ENCODE peak calls at places on chromosome 19, in nine cellular contexts. F, D, H, Z, E, X, J, Y and I are unnamed samples.

GRCh38 chr19:28472111-28472510 is 740.8 kb downstream of the UQCRFS1 start:
- DNase-seq in Z (no peak), J (no peak), Y (no peak), X (no peak), H (no peak), D (no peak), E (no peak), F (no peak), I (no peak)

GRCh38 chr19:4012092-4012974 is 4.8 kb downstream of the PIAS4 start:
- DNase-seq in H (no peak), X (no peak), Y (no peak), E (no peak), Z (no peak), J (no peak), F (no peak), D (no peak), I (no peak)

GRCh38 chr19:36163813-36164212 is 11.6 kb upstream of the COX7A1 start:
- DNase-seq in E (no peak), J (no peak), D (no peak), Z (no peak), F (no peak), H (no peak), Y (no peak), X (no peak), I (no peak)

GRCh38 chr19:18349524-18350128 is 9.2 kb downstream of the PGPEP1 start:
- DNase-seq in F (peak), E (no peak), Z (no peak), Y (no peak), D (peak), J (peak), H (peak), X (peak), I (peak)

GRCh38 chr19:426725-427445 is 17.9 kb upstream of the C2CD4C start:
- DNase-seq in X (no peak), H (no peak), D (no peak), Z (no peak), Y (no peak), J (no peak), F (no peak), E (no peak), I (no peak)

GRCh38 chr19:14556662-14557188 is 15.1 kb downstream of the NDUFB7 start:
- DNase-seq in H (peak), X (peak), D (no peak), F (peak), Z (peak), E (peak), J (peak), Y (no peak), I (peak)

GRCh38 chr19:6556480-6556879 is 25.7 kb downstream of the TNFSF9 start:
- DNase-seq in F (peak), D (no peak), Z (no peak), X (no peak), E (no peak), J (no peak), Y (no peak), H (peak), I (peak)

GRCh38 chr19:418761-419632 is 10.1 kb upstream of the C2CD4C start:
- DNase-seq in D (no peak), X (no peak), E (no peak), Z (no peak), Y (no peak), F (no peak), J (no peak), H (no peak), I (no peak)

GRCh38 chr19:16849168-16849567 is 20.0 kb downstream of the SIN3B start:
- DNase-seq in H (no peak), Z (no peak), J (no peak), E (no peak), X (peak), F (no peak), D (no peak), Y (peak), I (no peak)

GRCh38 chr19:11142528-11143171 is 12.9 kb downstream of the SPC24 start:
- DNase-seq in H (no peak), E (no peak), J (peak), D (no peak), Z (no peak), X (peak), Y (peak), F (peak), I (no peak)

GRCh38 chr19:52942371-52943133 is 19.3 kb upstream of the ZNF888 start:
- DNase-seq in Z (peak), J (peak), D (peak), F (peak), X (peak), H (peak), E (peak), Y (peak), I (peak)

GRCh38 chr19:51339687-51340656 is 2.0 kb downstream of the VSIG10L start:
- DNase-seq in H (peak), D (no peak), Z (peak), Y (peak), X (peak), J (peak), E (peak), F (peak), I (peak)

GRCh38 chr19:48696353-48697010 is 711 bp downstream of the FUT2 start:
- DNase-seq in F (no peak), Z (no peak), X (no peak), J (peak), D (no peak), H (no peak), Y (no peak), E (no peak), I (no peak)

GRCh38 chr19:18408053-18408476 is 10.6 kb upstream of the LRRC25 start:
- DNase-seq in D (no peak), F (no peak), J (peak), Z (peak), Y (no peak), X (no peak), E (no peak), H (no peak), I (peak)

GRCh38 chr19:6733338-6734095 is 3.9 kb downstream of the GPR108 start:
- DNase-seq in Y (no peak), J (no peak), F (no peak), Z (no peak), X (no peak), E (no peak), D (no peak), H (no peak), I (no peak)